ENCODE peak calls at places on chromosome 3, in four cellular contexts. M is H1, V is HepG2, A is K562. H is an unnamed sample.

GRCh38 chr3:64445318-64446300 is 220.3 kb upstream of the PRICKLE2 start:
- DNase-seq in M (peak), V (no peak), A (no peak), H (no peak)

GRCh38 chr3:147305533-147306241 is 100.7 kb downstream of the ZIC4 start:
- DNase-seq in A (no peak), V (no peak), M (no peak), H (no peak)

GRCh38 chr3:194518652-194519051 is 31.9 kb upstream of the ATP13A3 start:
- DNase-seq in A (no peak), V (no peak), M (no peak), H (no peak)

GRCh38 chr3:183494341-183494740 is 61.2 kb downstream of the KLHL6 start:
- DNase-seq in M (no peak), V (no peak), A (no peak), H (no peak)

GRCh38 chr3:43316783-43317460 is 30.6 kb downstream of the SNRK start:
- DNase-seq in A (no peak), M (peak), V (peak), H (no peak)

GRCh38 chr3:141934354-141934753 is 57.9 kb downstream of the ATP1B3 start:
- DNase-seq in V (no peak), M (no peak), A (no peak), H (no peak)

GRCh38 chr3:126034481-126035361 is 49.2 kb downstream of the SLC41A3 start:
- DNase-seq in M (no peak), A (no peak), V (no peak), H (no peak)

GRCh38 chr3:128226794-128227399 is 73.6 kb downstream of the EEFSEC start:
- DNase-seq in M (peak), A (peak), V (peak), H (peak)

GRCh38 chr3:4326868-4327267 is 23.7 kb downstream of the SETMAR start:
- DNase-seq in V (no peak), A (no peak), M (no peak), H (no peak)

GRCh38 chr3:181581651-181582050 is 130.1 kb upstream of the SOX2 start:
- DNase-seq in M (no peak), V (no peak), A (no peak), H (no peak)

DNA sequence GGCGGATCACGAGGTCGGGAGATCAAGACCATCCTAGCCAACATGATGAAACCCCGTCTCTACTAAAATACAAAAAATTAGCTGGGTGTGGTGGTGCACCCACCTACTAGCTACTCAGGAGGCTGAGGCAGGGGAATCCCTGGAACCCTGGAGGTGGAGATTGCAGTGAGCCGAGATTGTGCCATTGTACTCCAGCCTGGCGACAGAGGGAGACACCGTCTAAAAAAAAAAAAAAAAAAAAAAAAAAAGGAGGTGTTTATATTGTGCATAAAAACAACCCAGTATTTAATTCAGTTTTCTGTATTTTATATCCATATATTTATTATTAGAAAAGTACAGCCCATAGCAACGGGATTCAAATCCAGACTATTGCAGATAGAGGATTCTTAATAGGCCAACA is 129.1 kb upstream of the SOX2 start:
- DNase-seq in M (no peak), A (no peak), V (no peak), H (no peak)
- TF ChIP-seq FOSL1 in M (no peak), A (no peak), V (no peak), H (no peak)

GRCh38 chr3:50163572-50163971 is 8.4 kb downstream of the SEMA3F start:
- DNase-seq in M (no peak), A (no peak), V (no peak), H (no peak)
- H3K9ac ChIP-seq in M (no peak), A (no peak), V (no peak), H (no peak)

DNA sequence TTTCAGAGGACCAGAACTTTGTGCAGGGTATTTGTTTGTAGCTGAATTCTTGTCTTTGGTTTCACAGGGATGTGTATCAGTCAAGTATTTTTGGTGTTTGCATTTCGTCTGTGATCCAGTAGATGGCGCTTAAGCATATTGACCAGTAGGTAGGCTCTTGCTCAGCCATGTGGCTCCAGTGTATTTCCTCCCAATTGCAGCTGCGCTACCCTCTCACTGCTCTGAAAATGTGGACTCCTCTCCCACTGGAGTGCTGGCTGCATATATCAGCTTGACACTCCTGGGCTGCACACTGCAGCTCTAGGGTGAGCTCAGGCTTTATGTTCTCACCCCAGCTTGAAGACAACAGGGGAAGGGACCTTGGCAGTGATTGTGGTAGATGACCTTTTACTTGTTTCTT is 1264.3 kb upstream of the ALCAM start:
- DNase-seq in V (peak), M (no peak), A (no peak), H (peak)
- TF ChIP-seq SIN3A in V (no peak), M (no peak), A (no peak), H (no peak)

GRCh38 chr3:60580826-60581225 is 670.4 kb downstream of the FHIT start:
- DNase-seq in V (no peak), M (no peak), A (no peak), H (no peak)

GRCh38 chr3:60584250-60584649 is 667.0 kb downstream of the FHIT start:
- DNase-seq in M (no peak), V (no peak), A (no peak), H (no peak)

GRCh38 chr3:60582285-60582684 is 669.0 kb downstream of the FHIT start:
- DNase-seq in A (no peak), V (no peak), M (no peak), H (no peak)

GRCh38 chr3:60588806-60589205 is 662.4 kb downstream of the FHIT start:
- DNase-seq in A (no peak), V (no peak), M (no peak), H (peak)

DNA sequence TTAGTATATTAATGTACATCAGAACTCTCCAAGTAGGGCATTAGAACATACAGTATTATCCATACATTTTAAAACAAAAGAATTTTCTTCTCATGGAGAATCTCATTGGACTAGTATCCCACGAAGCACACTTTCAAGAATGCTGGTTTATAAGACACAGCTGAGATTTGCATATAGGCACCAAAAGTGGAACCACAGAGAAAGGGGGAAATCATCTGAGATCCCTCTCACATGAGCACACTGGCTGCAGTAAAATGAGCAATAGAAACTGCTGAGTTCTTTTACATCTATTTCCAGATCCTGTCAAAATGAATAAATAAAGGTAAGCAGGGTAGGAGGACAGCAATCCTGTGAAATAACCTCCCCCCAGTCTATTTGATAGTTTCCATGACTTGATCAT is 665.3 kb downstream of the FHIT start:
- DNase-seq in V (no peak), M (no peak), A (no peak), H (no peak)
- TF ChIP-seq FOSL1 in V (no peak), M (no peak), A (no peak), H (no peak)

DNA sequence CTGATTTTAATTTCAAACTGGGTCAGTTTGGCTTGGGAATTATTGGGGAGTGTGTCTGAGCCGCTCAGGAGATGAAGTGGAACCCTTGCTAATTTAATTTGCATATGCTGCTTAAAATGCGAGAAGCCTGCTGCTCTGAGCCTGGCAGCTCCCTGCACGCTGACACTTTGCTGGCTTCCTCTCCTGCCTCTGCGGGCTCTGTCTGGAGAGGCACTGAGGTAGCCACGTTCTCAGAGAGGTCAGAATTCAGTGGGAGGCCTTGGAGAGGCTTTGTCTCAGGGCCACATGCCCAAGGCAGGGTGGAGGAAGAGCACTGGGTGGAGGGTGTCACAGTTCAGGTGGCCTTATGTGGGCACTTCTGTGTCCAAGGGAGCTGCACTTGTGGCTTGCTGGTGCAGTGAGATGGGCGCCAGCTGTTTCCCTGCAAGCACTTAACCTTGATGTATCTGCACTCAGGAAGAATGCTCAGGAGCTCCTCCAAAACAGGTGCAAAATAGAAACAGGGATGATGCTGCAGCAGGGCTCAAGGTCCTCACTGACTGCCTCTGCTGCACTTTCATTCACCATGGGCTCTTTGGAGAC is 151.5 kb downstream of the CADPS start:
- DNase-seq in A (no peak), M (no peak), V (no peak), H (no peak)
- H3K9ac ChIP-seq in A (no peak), M (no peak), V (no peak), H (no peak)

GRCh38 chr3:14324224-14324944 is 78.0 kb upstream of the SLC6A6 start:
- DNase-seq in A (no peak), M (no peak), V (no peak), H (peak)
- TF ChIP-seq SIN3A in A (no peak), M (no peak), V (no peak), H (no peak)